ENCODE peak calls at places on chromosomes 6 and 20, in ten cellular contexts. J, V, H, S, U, W, X, G, M and R are unnamed samples.
A peak's percentile ranks its signal among the peaks of the same experiment; 100 is the strongest.

GRCh38 chr6:116278853-116279231 is 888 bp downstream of the TSPYL1 start:
- DNase-seq in U (no peak), W (no peak), H (peak; percentile 55), G (no peak), S (peak; percentile 10), X (no peak), M (peak; percentile 71), J (no peak), V (no peak), R (no peak)

GRCh38 chr6:131687022-131687421 is 14.2 kb downstream of the OR2A4 start:
- DNase-seq in M (no peak), W (no peak), G (no peak), X (no peak), J (no peak), V (no peak), H (no peak), S (no peak), U (no peak), R (no peak)

GRCh38 chr6:109491207-109491938 is 8.4 kb upstream of the ZBTB24 start:
- DNase-seq in M (no peak), V (peak; percentile 26), S (no peak), W (no peak), G (no peak), U (peak; percentile 16), J (peak; percentile 52), X (no peak), H (peak; percentile 47), R (no peak)

GRCh38 chr6:161269310-161269709 is 4.6 kb downstream of the AGPAT4 start:
- DNase-seq in S (no peak), M (no peak), X (no peak), W (no peak), H (no peak), G (no peak), J (no peak), V (no peak), U (no peak), R (no peak)

GRCh38 chr6:37675100-37675499 is 22.6 kb downstream of the MDGA1 start:
- DNase-seq in G (no peak), H (no peak), M (no peak), J (no peak), V (no peak), U (no peak), S (no peak), X (no peak), W (no peak), R (no peak)

GRCh38 chr6:105879902-105880547 is 206.1 kb upstream of the PRDM1 start:
- DNase-seq in H (no peak), U (no peak), S (peak; percentile 23), W (no peak), X (no peak), M (no peak), J (no peak), V (no peak), G (no peak), R (peak; percentile 63)

GRCh38 chr6:131917318-131917717 is 33.9 kb downstream of the CCN2 start:
- DNase-seq in J (no peak), X (no peak), G (no peak), W (no peak), M (peak; percentile 68), V (peak; percentile 11), H (no peak), U (peak; percentile 77), S (no peak), R (peak; percentile 42)

GRCh38 chr6:46490425-46491200 is 636 bp downstream of the RCAN2 start:
- DNase-seq in G (no peak), S (no peak), U (no peak), M (peak; percentile 81), J (no peak), V (peak; percentile 70), X (peak; percentile 87), W (peak; percentile 67), H (no peak), R (peak; percentile 25)

GRCh38 chr20:43681468-43681942 is 14.6 kb downstream of the MYBL2 start:
- DNase-seq in M (no peak), S (no peak), G (no peak), U (no peak), V (peak; percentile 39), H (peak; percentile 20), X (peak; percentile 69), J (no peak), W (no peak), R (peak; percentile 82)

GRCh38 chr6:158663465-158664167 is 13.8 kb downstream of the SYTL3 start:
- DNase-seq in V (no peak), S (no peak), H (no peak), M (no peak), U (no peak), G (no peak), W (no peak), J (peak; percentile 71), X (no peak), R (no peak)

GRCh38 chr6:33427585-33428218 is 7.8 kb downstream of the SYNGAP1 start:
- DNase-seq in H (peak; percentile 81), J (no peak), M (peak; percentile 98), W (no peak), U (no peak), S (no peak), X (peak; percentile 79), G (no peak), V (peak; percentile 72), R (peak; percentile 31)

GRCh38 chr6:41705329-41705995 is 29.9 kb downstream of the TFEB start:
- DNase-seq in S (no peak), V (no peak), H (no peak), U (no peak), G (no peak), X (no peak), J (no peak), M (no peak), W (no peak), R (no peak)

GRCh38 chr6:170293881-170294755 is 3.2 kb upstream of the DLL1 start:
- DNase-seq in X (peak; percentile 71), J (no peak), M (peak; percentile 83), H (no peak), G (no peak), U (no peak), V (no peak), S (no peak), W (peak; percentile 46), R (no peak)

DNA sequence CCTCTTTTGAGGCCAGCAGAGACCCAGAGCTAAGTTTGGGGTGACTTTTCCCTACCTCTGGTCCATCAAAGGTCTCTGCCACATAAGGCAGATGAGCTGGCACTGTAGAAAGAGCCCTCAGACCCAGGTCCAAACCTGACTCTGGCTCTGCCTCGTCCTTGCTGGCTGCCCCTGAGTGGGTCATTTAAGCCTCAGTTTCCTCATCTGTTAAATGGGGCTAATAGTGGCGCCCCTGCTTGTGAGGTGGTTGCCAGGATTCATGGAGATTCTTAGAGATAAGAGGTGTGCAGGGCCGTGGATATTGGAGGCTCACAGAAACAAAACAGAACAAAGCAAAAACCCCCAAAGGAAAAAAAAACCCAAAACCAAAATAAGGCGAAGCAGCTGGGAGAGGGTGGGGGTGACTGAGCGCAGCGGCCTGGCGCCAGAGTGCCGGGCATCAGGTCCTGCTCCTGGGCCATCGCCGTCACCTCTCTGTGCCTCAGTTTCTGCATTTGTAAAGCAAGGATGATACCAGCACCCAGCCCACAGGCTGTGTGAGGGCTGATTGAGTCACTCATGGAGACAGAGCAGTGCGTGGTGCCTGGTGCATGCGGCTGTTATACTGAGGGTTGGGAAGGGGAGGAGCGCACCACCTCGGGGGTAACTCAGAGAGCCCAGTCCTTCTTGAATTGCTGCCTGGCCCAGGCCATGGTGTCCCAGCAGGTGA is 133.8 kb upstream of the PTPN1 start:
- DNase-seq in X (no peak), V (no peak), H (no peak), U (no peak), G (no peak), M (no peak), W (no peak), J (no peak), S (no peak), R (no peak)
- H2AFZ ChIP-seq in X (no peak overlapping the region), V (no peak overlapping the region), H (no peak overlapping the region), U (no peak overlapping the region), G (no peak overlapping the region), M (no peak overlapping the region), W (no peak overlapping the region), J (no peak overlapping the region), S (no peak overlapping the region), R (no peak overlapping the region)

DNA sequence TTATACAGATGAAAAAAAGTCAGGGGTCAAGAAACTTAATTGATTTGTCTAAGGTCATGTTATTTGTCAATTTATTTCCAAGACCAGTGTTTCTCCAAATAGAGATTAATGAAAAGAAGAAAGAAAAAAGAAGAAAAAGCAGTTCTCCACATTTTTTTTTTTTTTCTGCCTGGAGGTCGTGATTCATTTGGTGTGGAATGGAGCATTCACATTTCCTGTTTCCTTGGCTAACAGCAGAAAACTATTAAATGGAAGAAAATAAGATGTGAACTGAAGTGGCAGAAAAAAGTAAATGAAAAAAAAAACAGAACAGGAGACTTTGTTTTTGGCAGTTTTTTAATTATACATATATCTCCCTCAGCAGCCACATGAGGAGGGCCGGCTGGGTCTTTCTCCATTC is 470.8 kb upstream of the ZNF337 start:
- DNase-seq in S (no peak), G (no peak), U (peak; percentile 52), M (no peak), W (no peak), X (no peak), V (peak; percentile 68), H (no peak), J (no peak), R (no peak)
- H3K4me2 ChIP-seq in S (no peak overlapping the region), G (no peak overlapping the region), U (peak overlapping the region; percentile 57), M (peak overlapping the region; percentile 59), W (no peak overlapping the region), X (no peak overlapping the region), V (peak overlapping the region; percentile 81), H (no peak overlapping the region), J (no peak overlapping the region), R (no peak overlapping the region)

GRCh38 chr6:139525415-139525814 is 151.0 kb upstream of the CITED2 start:
- DNase-seq in J (no peak), X (no peak), M (no peak), W (no peak), V (no peak), G (no peak), S (no peak), U (no peak), H (no peak), R (no peak)
- H2AFZ ChIP-seq in J (no peak overlapping the region), X (no peak overlapping the region), M (no peak overlapping the region), W (no peak overlapping the region), V (peak overlapping the region; percentile 38), G (no peak overlapping the region), S (no peak overlapping the region), U (no peak overlapping the region), H (no peak overlapping the region), R (no peak overlapping the region)

GRCh38 chr6:26333458-26334297 is 31.3 kb upstream of the BTN3A2 start:
- DNase-seq in X (no peak), J (no peak), W (no peak), H (peak; percentile 79), M (no peak), G (no peak), S (no peak), U (no peak), V (no peak), R (no peak)

GRCh38 chr6:26331809-26332226 is 33.2 kb upstream of the BTN3A2 start:
- DNase-seq in W (no peak), H (peak; percentile 77), G (no peak), V (peak; percentile 24), J (no peak), M (no peak), S (no peak), X (no peak), U (no peak), R (peak; percentile 42)

GRCh38 chr6:26330835-26331808 is 33.9 kb upstream of the BTN3A2 start:
- DNase-seq in H (peak; percentile 90), X (no peak), M (no peak), S (peak; percentile 49), V (peak; percentile 33), J (peak; percentile 65), U (peak; percentile 32), W (no peak), G (no peak), R (peak; percentile 81)

GRCh38 chr6:26332843-26333242 is 32.2 kb upstream of the BTN3A2 start:
- DNase-seq in X (no peak), H (no peak), U (no peak), G (no peak), J (no peak), S (no peak), M (no peak), V (no peak), W (no peak), R (no peak)

GRCh38 chr6:26332408-26332807 is 32.6 kb upstream of the BTN3A2 start:
- DNase-seq in X (no peak), W (no peak), J (no peak), H (peak; percentile 54), V (no peak), U (no peak), M (no peak), G (no peak), S (no peak), R (no peak)
- H3K4me2 ChIP-seq in X (peak overlapping the region; percentile 97), W (peak overlapping the region; percentile 66), J (peak overlapping the region; percentile 87), H (peak overlapping the region; percentile 89), V (peak overlapping the region; percentile 78), U (peak overlapping the region; percentile 93), M (peak overlapping the region; percentile 92), G (peak overlapping the region; percentile 93), S (peak overlapping the region; percentile 13), R (peak overlapping the region; percentile 96)